ENCODE peak calls at places on chromosomes 4 and X, in six cellular contexts. Z, W, S, E, V and A are unnamed samples.

GRCh38 chrX:106952089-106952488 is 31.9 kb downstream of the CLDN2 start:
- DNase-seq in Z (no peak), W (no peak), S (no peak), E (no peak), V (no peak), A (no peak)

GRCh38 chrX:79270401-79270800 is 96.7 kb downstream of the ITM2A start:
- DNase-seq in Z (peak; percentile 11), W (peak; percentile 84), S (peak; percentile 21), E (peak; percentile 46), V (peak; percentile 59), A (no peak)

GRCh38 chr4:8664976-8665375 is 72.4 kb downstream of the CPZ start:
- DNase-seq in Z (no peak), W (no peak), S (no peak), E (peak; percentile 15), V (no peak), A (no peak)

GRCh38 chr4:16693641-16694040 is 204.8 kb downstream of the LDB2 start:
- DNase-seq in Z (no peak), W (no peak), S (no peak), E (no peak), V (no peak), A (no peak)

GRCh38 chr4:72326692-72327632 is 242.1 kb downstream of the ADAMTS3 start:
- DNase-seq in Z (no peak), W (no peak), S (peak; percentile 43), E (no peak), V (peak; percentile 59), A (no peak)

GRCh38 chrX:134622056-134622812 is 36.0 kb downstream of the PLAC1 start:
- DNase-seq in Z (peak; percentile 11), W (no peak), S (peak; percentile 54), E (no peak), V (peak; percentile 90), A (peak; percentile 55)

GRCh38 chrX:131633285-131633917 is 89.5 kb downstream of the OR13H1 start:
- DNase-seq in Z (peak; percentile 27), W (no peak), S (peak; percentile 60), E (no peak), V (peak; percentile 64), A (peak; percentile 0)

GRCh38 chr4:2811830-2812599 is 19.1 kb downstream of the SH3BP2 start:
- DNase-seq in Z (no peak), W (peak; percentile 72), S (peak; percentile 75), E (peak; percentile 91), V (peak; percentile 72), A (no peak)

GRCh38 chr4:1047106-1047975 is 35.9 kb downstream of the FGFRL1 start:
- DNase-seq in Z (no peak), W (peak; percentile 45), S (peak; percentile 33), E (peak; percentile 50), V (peak; percentile 35), A (no peak)

GRCh38 chrX:27599928-27600327 is 9.8 kb downstream of the DCAF8L2 start:
- DNase-seq in Z (no peak), W (no peak), S (no peak), E (no peak), V (no peak), A (no peak)

GRCh38 chr4:158055668-158056067 is 117.2 kb downstream of the GASK1B start:
- DNase-seq in Z (no peak), W (no peak), S (no peak), E (no peak), V (no peak), A (no peak)